ENCODE peak calls at places on chromosomes 16 and 17, in five cellular contexts. L is WTC11, C is H1, E is K562, T is GM12878. A is an unnamed sample.
A peak's percentile ranks its signal among the peaks of the same experiment; 100 is the strongest.

GRCh38 chr16:287298-287811 is 4.4 kb downstream of the PDIA2 start:
- DNase-seq in L (no peak), C (no peak), E (no peak), T (no peak), A (no peak)

GRCh38 chr17:8375738-8376259 is 705 bp downstream of the KRABD2 start:
- DNase-seq in L (no peak), C (no peak), E (no peak), T (no peak), A (no peak)

GRCh38 chr16:74731853-74732477 is 31.3 kb upstream of the MLKL start:
- DNase-seq in L (no peak), C (no peak), E (no peak), T (no peak), A (peak; percentile 62)

GRCh38 chr16:87317766-87318121 is 552 bp upstream of the C16orf95 start:
- DNase-seq in L (no peak), C (no peak), E (peak; percentile 76), T (no peak), A (peak; percentile 67)

GRCh38 chr16:8751481-8752311 is 45.7 kb downstream of the TMEM186 start:
- DNase-seq in L (no peak), C (peak; percentile 15), E (no peak), T (no peak), A (peak; percentile 76)

GRCh38 chr17:6177941-6178694 is 107.9 kb downstream of the WSCD1 start:
- DNase-seq in L (no peak), C (no peak), E (no peak), T (no peak), A (no peak)

GRCh38 chr17:57599271-57600045 is 145.6 kb downstream of the CCDC182 start:
- DNase-seq in L (no peak), C (no peak), E (no peak), T (no peak), A (no peak)

GRCh38 chr17:10754861-10755591 is 25.2 kb upstream of the TMEM220 start:
- DNase-seq in L (peak; percentile 26), C (no peak), E (no peak), T (no peak), A (no peak)

GRCh38 chr17:77769762-77770161 is 188.7 kb upstream of the TNRC6C start:
- DNase-seq in L (no peak), C (no peak), E (no peak), T (no peak), A (no peak)

GRCh38 chr17:77771145-77771544 is 187.4 kb upstream of the TNRC6C start:
- DNase-seq in L (no peak), C (no peak), E (no peak), T (no peak), A (no peak)

GRCh38 chr17:77771587-77771986 is 186.9 kb upstream of the TNRC6C start:
- DNase-seq in L (no peak), C (no peak), E (no peak), T (no peak), A (no peak)

GRCh38 chr17:77769215-77769614 is 189.3 kb upstream of the TNRC6C start:
- DNase-seq in L (no peak), C (no peak), E (no peak), T (no peak), A (no peak)

GRCh38 chr17:77770331-77771105 is 188.0 kb upstream of the TNRC6C start:
- DNase-seq in L (no peak), C (no peak), E (peak; percentile 66), T (no peak), A (no peak)
- TF ChIP-seq ATF2 in L (no peak), C (no peak), E (no peak), T (no peak), A (no peak)

GRCh38 chr16:35305476-35305875 is 1846.1 kb downstream of the TP53TG3F start:
- DNase-seq in L (no peak), C (no peak), E (no peak), T (no peak), A (no peak)
- TF ChIP-seq ATF2 in L (no peak), C (no peak), E (no peak), T (no peak), A (no peak)

DNA sequence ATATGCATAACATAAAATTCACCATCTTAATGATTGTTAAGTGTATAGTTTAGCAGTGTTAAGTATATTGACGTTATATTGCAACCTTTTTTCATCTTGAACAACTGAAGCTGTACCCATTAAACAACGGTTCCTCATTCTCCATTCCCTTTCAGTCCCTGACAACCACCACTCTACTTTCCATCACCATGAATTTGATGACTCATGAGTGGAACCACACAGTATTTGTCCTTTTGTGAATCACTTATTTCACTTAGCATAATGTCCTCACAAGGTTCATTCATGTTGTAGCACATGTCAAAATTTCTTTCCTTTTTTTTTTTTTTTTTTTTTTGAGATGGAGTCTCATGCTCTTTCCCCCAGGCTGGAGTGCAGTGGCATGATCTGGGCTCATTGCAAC is 46.0 kb downstream of the HOXB1 start:
- DNase-seq in L (no peak), C (no peak), E (no peak), T (no peak), A (no peak)
- TF ChIP-seq ATF2 in L (no peak), C (no peak), E (no peak), T (no peak), A (no peak)

GRCh38 chr17:29042026-29042678 is 789 bp upstream of the PIPOX start:
- DNase-seq in L (no peak), C (no peak), E (no peak), T (no peak), A (no peak)

GRCh38 chr17:29043539-29044165 is 711 bp downstream of the PIPOX start:
- DNase-seq in L (no peak), C (no peak), E (no peak), T (no peak), A (no peak)

GRCh38 chr17:29041091-29041490 is 1.9 kb upstream of the PIPOX start:
- DNase-seq in L (no peak), C (no peak), E (no peak), T (no peak), A (no peak)

GRCh38 chr17:29045026-29045425 is 2.1 kb downstream of the PIPOX start:
- DNase-seq in L (no peak), C (no peak), E (no peak), T (no peak), A (no peak)

GRCh38 chr17:29042679-29043538 is at the start of gene PIPOX:
- DNase-seq in L (peak; percentile 80), C (peak; percentile 94), E (peak; percentile 38), T (peak; percentile 30), A (peak; percentile 90)
- TF ChIP-seq ATF2 in L (no peak), C (peak; percentile 54), E (no peak), T (no peak), A (peak; percentile 26)

DNA sequence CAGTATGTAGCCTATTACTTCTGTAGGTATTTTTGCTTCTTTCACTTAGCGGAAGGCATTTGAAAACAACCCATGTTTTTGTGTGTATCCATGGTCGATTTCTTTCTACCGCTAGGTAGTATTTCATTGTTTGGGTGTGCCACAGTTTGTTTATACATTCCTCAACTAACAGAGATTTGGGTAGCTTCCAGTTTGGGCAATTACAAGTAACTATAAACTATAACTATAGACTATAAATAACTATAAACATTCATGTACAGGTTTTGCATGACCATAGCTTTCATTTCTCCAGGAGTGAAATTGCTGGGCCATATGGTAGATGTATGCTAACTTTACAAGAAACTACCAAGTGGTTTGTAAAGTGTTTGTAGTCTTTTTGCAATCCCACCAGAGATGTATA is 40.0 kb downstream of the LYRM9 start:
- DNase-seq in L (no peak), C (no peak), E (no peak), T (no peak), A (no peak)
- TF ChIP-seq ATF2 in L (no peak), C (no peak), E (no peak), T (no peak), A (no peak)

GRCh38 chr16:68357923-68358322 is 47.1 kb downstream of the PRMT7 start:
- DNase-seq in L (no peak), C (no peak), E (no peak), T (no peak), A (no peak)

GRCh38 chr16:68357521-68357922 is 46.7 kb downstream of the PRMT7 start:
- DNase-seq in L (no peak), C (no peak), E (no peak), T (no peak), A (no peak)

GRCh38 chr16:68356919-68357286 is 46.1 kb downstream of the PRMT7 start:
- DNase-seq in L (no peak), C (no peak), E (no peak), T (no peak), A (no peak)

GRCh38 chr16:68355447-68356248 is 44.8 kb downstream of the PRMT7 start:
- DNase-seq in L (peak; percentile 61), C (no peak), E (no peak), T (no peak), A (no peak)

DNA sequence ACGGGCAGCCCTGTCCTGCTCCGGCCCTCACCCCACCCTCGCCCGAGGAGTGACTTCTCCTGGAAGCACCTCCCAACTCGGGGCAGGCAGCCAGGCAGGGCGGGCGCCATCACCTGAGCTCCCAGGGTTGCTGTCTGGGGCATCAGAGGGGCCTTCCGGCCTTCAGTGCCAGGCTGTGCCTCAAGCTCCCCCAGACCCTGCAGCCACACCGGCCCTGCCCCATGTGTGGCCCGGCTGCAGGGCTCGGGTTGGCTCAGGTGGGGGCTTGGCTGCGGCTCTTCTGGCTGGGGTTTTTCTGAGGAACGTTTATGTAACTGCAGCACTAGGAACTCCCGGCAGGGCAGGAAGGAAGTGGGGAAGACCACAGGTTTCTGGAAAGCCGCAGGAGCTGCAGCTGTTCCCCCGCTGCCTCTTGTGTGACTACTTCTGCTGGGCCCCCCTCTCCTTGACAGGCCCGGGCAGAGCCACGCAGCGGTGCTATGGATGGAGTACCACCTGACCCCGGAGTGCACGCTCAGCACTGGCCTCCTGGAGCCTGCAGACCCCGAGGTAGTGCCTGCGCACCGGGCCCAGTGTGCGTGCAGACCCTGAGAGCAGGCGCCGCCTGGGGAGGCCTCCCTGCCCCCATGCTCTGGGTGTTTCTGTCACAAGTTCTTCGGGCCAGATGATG is 45.6 kb downstream of the PRMT7 start:
- DNase-seq in L (no peak), C (no peak), E (no peak), T (peak; percentile 69), A (no peak)
- TF ChIP-seq ATF2 in L (no peak), C (no peak), E (no peak), T (no peak), A (no peak)

GRCh38 chr16:15401972-15402371 is 6.4 kb downstream of the MPV17L start:
- DNase-seq in L (no peak), C (no peak), E (no peak), T (no peak), A (no peak)

GRCh38 chr16:15399317-15399716 is 3.8 kb downstream of the MPV17L start:
- DNase-seq in L (no peak), C (no peak), E (no peak), T (no peak), A (no peak)

GRCh38 chr16:15403392-15403995 is 7.9 kb downstream of the MPV17L start:
- DNase-seq in L (no peak), C (no peak), E (no peak), T (no peak), A (no peak)

DNA sequence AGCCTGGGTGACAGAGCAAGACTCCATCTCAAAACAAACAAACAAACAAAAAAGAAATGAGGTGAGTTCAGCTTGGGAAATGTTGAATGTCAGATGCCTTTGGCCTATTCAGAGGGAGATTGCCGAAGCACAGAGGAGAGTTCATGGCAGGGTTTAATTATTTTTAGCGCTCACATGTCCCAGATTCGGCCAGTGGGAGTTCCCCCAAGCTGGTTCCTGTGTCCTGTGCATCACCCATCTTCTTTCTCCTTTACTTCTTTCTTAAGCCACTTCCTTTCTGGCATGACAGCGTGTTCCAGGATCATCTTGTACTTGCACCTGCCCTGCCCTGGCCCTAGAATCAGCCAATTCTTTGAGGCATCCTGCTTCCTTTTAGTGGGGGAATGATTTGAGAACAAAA is 9.2 kb downstream of the MPV17L start:
- DNase-seq in L (no peak), C (no peak), E (no peak), T (no peak), A (no peak)
- TF ChIP-seq ATF2 in L (no peak), C (no peak), E (no peak), T (no peak), A (no peak)

A was measured in HepG2.